ENCODE peak calls at places on chromosomes 16 and 17, in eight cellular contexts. One of them, this sample, is unnamed. For H3K4me1, the result is how much of the 10 kb centered on the place peaks cover.

GRCh38 chr17:73476890-73477350 is 165.1 kb upstream of the CDC42EP4 start:
- DNase-seq in ovary: no peak
- DNase-seq in Panc1: no peak
- DNase-seq in suprapubic skin: no peak
- DNase-seq in GM23248: no peak
- DNase-seq in K562: no peak
- DNase-seq in SK-N-SH: no peak
- DNase-seq in upper lobe of left lung: no peak
- DNase-seq in this sample: no peak

GRCh38 chr17:50210249-50211225 is 9.1 kb upstream of the COL1A1 start:
- DNase-seq in K562: peak
- DNase-seq in Panc1: no peak
- DNase-seq in suprapubic skin: peak
- DNase-seq in GM23248: peak
- DNase-seq in SK-N-SH: peak
- DNase-seq in upper lobe of left lung: peak
- DNase-seq in ovary: peak
- DNase-seq in this sample: peak

GRCh38 chr16:85312642-85313540 is 200.6 kb upstream of the CIBAR2 start:
- DNase-seq in SK-N-SH: no peak
- DNase-seq in K562: no peak
- DNase-seq in suprapubic skin: no peak
- DNase-seq in upper lobe of left lung: no peak
- DNase-seq in Panc1: no peak
- DNase-seq in ovary: no peak
- DNase-seq in GM23248: peak
- DNase-seq in this sample: no peak

GRCh38 chr16:83940630-83941378 is 12.2 kb upstream of the OSGIN1 start:
- DNase-seq in ovary: no peak
- DNase-seq in K562: no peak
- DNase-seq in upper lobe of left lung: no peak
- DNase-seq in Panc1: no peak
- DNase-seq in suprapubic skin: no peak
- DNase-seq in SK-N-SH: no peak
- DNase-seq in GM23248: no peak
- DNase-seq in this sample: no peak

GRCh38 chr17:75404223-75404738 is 1.2 kb downstream of the GRB2 start:
- DNase-seq in K562: peak
- DNase-seq in ovary: peak
- DNase-seq in upper lobe of left lung: no peak
- DNase-seq in GM23248: peak
- DNase-seq in SK-N-SH: peak
- DNase-seq in Panc1: peak
- DNase-seq in suprapubic skin: peak
- DNase-seq in this sample: no peak

GRCh38 chr17:73017653-73018052 is 74.8 kb downstream of the SLC39A11 start:
- DNase-seq in K562: no peak
- DNase-seq in Panc1: no peak
- DNase-seq in SK-N-SH: no peak
- DNase-seq in GM23248: peak
- DNase-seq in upper lobe of left lung: no peak
- DNase-seq in ovary: no peak
- DNase-seq in suprapubic skin: no peak
- DNase-seq in this sample: no peak

GRCh38 chr16:1911467-1912214 is 6.6 kb downstream of the HS3ST6 start:
- DNase-seq in upper lobe of left lung: peak
- DNase-seq in K562: no peak
- DNase-seq in Panc1: no peak
- DNase-seq in SK-N-SH: no peak
- DNase-seq in suprapubic skin: no peak
- DNase-seq in ovary: no peak
- DNase-seq in GM23248: no peak
- DNase-seq in this sample: no peak

GRCh38 chr17:74888440-74888839 is 5.0 kb downstream of the FADS6 start:
- DNase-seq in upper lobe of left lung: no peak
- DNase-seq in Panc1: no peak
- DNase-seq in ovary: no peak
- DNase-seq in GM23248: no peak
- DNase-seq in suprapubic skin: no peak
- DNase-seq in K562: no peak
- DNase-seq in SK-N-SH: no peak
- DNase-seq in this sample: no peak

GRCh38 chr16:87057291-87057881 is 259.8 kb downstream of the C16orf95 start:
- DNase-seq in SK-N-SH: peak
- DNase-seq in Panc1: no peak
- DNase-seq in suprapubic skin: no peak
- DNase-seq in K562: peak
- DNase-seq in ovary: no peak
- DNase-seq in upper lobe of left lung: no peak
- DNase-seq in GM23248: peak
- DNase-seq in this sample: no peak

GRCh38 chr17:75691371-75692290 is 24.5 kb downstream of the SAP30BP start:
- DNase-seq in K562: no peak
- DNase-seq in GM23248: peak
- DNase-seq in SK-N-SH: no peak
- DNase-seq in ovary: no peak
- DNase-seq in Panc1: no peak
- DNase-seq in upper lobe of left lung: no peak
- DNase-seq in suprapubic skin: no peak
- DNase-seq in this sample: no peak

GRCh38 chr17:1271020-1271423 is 778 bp downstream of the BHLHA9 start:
- DNase-seq in SK-N-SH: no peak
- DNase-seq in ovary: no peak
- DNase-seq in Panc1: no peak
- DNase-seq in GM23248: no peak
- DNase-seq in upper lobe of left lung: no peak
- DNase-seq in K562: no peak
- DNase-seq in suprapubic skin: no peak
- DNase-seq in this sample: no peak

GRCh38 chr16:9348912-9349311 is 257.5 kb downstream of the HAPSTR1 start:
- DNase-seq in suprapubic skin: no peak
- DNase-seq in SK-N-SH: no peak
- DNase-seq in Panc1: no peak
- DNase-seq in K562: no peak
- DNase-seq in upper lobe of left lung: no peak
- DNase-seq in ovary: no peak
- DNase-seq in GM23248: no peak
- DNase-seq in this sample: no peak

GRCh38 chr17:1087381-1088241 is 90.7 kb downstream of the TIMM22 start:
- DNase-seq in K562: peak
- DNase-seq in suprapubic skin: peak
- DNase-seq in SK-N-SH: peak
- DNase-seq in GM23248: peak
- DNase-seq in Panc1: no peak
- DNase-seq in upper lobe of left lung: peak
- DNase-seq in ovary: no peak
- DNase-seq in this sample: no peak

GRCh38 chr16:75319513-75320401 is 68.3 kb upstream of the BCAR1 start:
- DNase-seq in suprapubic skin: no peak
- DNase-seq in upper lobe of left lung: no peak
- DNase-seq in GM23248: peak
- DNase-seq in SK-N-SH: no peak
- DNase-seq in ovary: no peak
- DNase-seq in K562: no peak
- DNase-seq in Panc1: no peak
- DNase-seq in this sample: no peak

GRCh38 chr17:67528751-67529436 is 151.8 kb downstream of the PITPNC1 start:
- DNase-seq in upper lobe of left lung: peak
- DNase-seq in suprapubic skin: peak
- DNase-seq in ovary: peak
- DNase-seq in SK-N-SH: peak
- DNase-seq in K562: no peak
- DNase-seq in GM23248: peak
- DNase-seq in Panc1: peak
- DNase-seq in this sample: peak

GRCh38 chr17:74393323-74393942 is 26.1 kb downstream of the GPR142 start:
- DNase-seq in SK-N-SH: no peak
- DNase-seq in upper lobe of left lung: no peak
- DNase-seq in Panc1: no peak
- DNase-seq in GM23248: peak
- DNase-seq in ovary: no peak
- DNase-seq in suprapubic skin: no peak
- DNase-seq in K562: no peak
- DNase-seq in this sample: no peak

GRCh38 chr17:7019839-7020519 is 2.9 kb upstream of the BCL6B start:
- DNase-seq in suprapubic skin: no peak
- DNase-seq in K562: no peak
- DNase-seq in SK-N-SH: peak
- DNase-seq in Panc1: no peak
- DNase-seq in ovary: peak
- DNase-seq in upper lobe of left lung: peak
- DNase-seq in GM23248: peak
- DNase-seq in this sample: no peak
- H3K4me3 ChIP-seq in suprapubic skin: peak
- H3K4me3 ChIP-seq in K562: peak
- H3K4me3 ChIP-seq in SK-N-SH: peak
- H3K4me3 ChIP-seq in Panc1: peak
- H3K4me3 ChIP-seq in ovary: peak
- H3K4me3 ChIP-seq in upper lobe of left lung: peak
- H3K4me3 ChIP-seq in GM23248: peak
- H3K4me3 ChIP-seq in this sample: peak

GRCh38 chr16:5004311-5004710 is 29.4 kb downstream of the NAGPA start:
- DNase-seq in upper lobe of left lung: no peak
- DNase-seq in GM23248: no peak
- DNase-seq in Panc1: no peak
- DNase-seq in ovary: no peak
- DNase-seq in suprapubic skin: no peak
- DNase-seq in K562: no peak
- DNase-seq in SK-N-SH: no peak
- DNase-seq in this sample: no peak

GRCh38 chr16:5005916-5006315 is 27.8 kb downstream of the NAGPA start:
- DNase-seq in K562: no peak
- DNase-seq in suprapubic skin: no peak
- DNase-seq in ovary: no peak
- DNase-seq in Panc1: no peak
- DNase-seq in SK-N-SH: no peak
- DNase-seq in GM23248: no peak
- DNase-seq in upper lobe of left lung: no peak
- DNase-seq in this sample: no peak

GRCh38 chr16:5007256-5007655 is 26.5 kb downstream of the NAGPA start:
- DNase-seq in suprapubic skin: no peak
- DNase-seq in Panc1: no peak
- DNase-seq in ovary: no peak
- DNase-seq in GM23248: no peak
- DNase-seq in K562: no peak
- DNase-seq in upper lobe of left lung: no peak
- DNase-seq in SK-N-SH: no peak
- DNase-seq in this sample: no peak

GRCh38 chr16:5008311-5008731 is 25.4 kb downstream of the NAGPA start:
- DNase-seq in SK-N-SH: no peak
- DNase-seq in ovary: no peak
- DNase-seq in upper lobe of left lung: no peak
- DNase-seq in K562: no peak
- DNase-seq in Panc1: no peak
- DNase-seq in suprapubic skin: no peak
- DNase-seq in GM23248: no peak
- DNase-seq in this sample: no peak

GRCh38 chr16:5006348-5007193 is 27.2 kb downstream of the NAGPA start:
- DNase-seq in Panc1: no peak
- DNase-seq in ovary: no peak
- DNase-seq in K562: no peak
- DNase-seq in suprapubic skin: no peak
- DNase-seq in SK-N-SH: no peak
- DNase-seq in upper lobe of left lung: no peak
- DNase-seq in GM23248: no peak
- DNase-seq in this sample: no peak
- H3K27ac ChIP-seq in Panc1: no peak
- H3K27ac ChIP-seq in ovary: no peak
- H3K27ac ChIP-seq in K562: no peak
- H3K27ac ChIP-seq in suprapubic skin: no peak
- H3K27ac ChIP-seq in SK-N-SH: no peak
- H3K27ac ChIP-seq in upper lobe of left lung: no peak
- H3K27ac ChIP-seq in GM23248: no peak
- H3K27ac ChIP-seq in this sample: no peak

DNA sequence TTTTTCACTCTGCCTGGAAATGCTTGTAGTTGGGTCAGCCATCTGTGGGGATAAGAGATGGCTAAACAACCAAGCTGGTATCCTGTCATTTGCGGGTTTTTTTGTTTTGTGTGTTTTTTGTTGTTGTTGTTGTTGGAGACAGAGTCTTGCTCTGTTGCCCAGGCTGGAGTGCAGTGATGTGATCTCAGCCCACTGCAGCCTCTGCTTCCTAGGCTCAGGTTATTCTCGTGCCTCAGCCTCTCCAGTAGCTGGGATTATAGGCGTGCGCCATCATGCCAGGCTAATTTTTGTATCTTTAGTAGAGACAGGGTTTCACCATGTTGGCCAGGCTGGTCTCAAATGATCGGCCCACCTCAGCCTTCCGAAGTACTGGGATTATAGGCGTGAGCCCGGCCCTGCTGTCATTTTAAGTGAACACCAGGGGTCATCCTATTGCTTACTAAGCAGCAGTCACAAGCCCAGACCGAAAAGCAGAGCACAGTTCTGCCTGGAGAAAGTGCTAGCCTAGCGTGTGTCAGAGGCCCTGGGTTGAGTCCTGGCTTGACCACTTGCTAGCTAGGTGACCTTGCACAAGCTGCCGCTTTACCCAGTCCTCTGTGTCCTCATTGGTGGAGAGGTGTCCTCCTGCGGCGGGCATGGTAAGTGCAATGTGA is 4.6 kb downstream of the SMCR8 start:
- DNase-seq in SK-N-SH: peak
- DNase-seq in upper lobe of left lung: no peak
- DNase-seq in Panc1: no peak
- DNase-seq in K562: no peak
- DNase-seq in ovary: peak
- DNase-seq in suprapubic skin: no peak
- DNase-seq in GM23248: peak
- DNase-seq in this sample: no peak
- H3K4me1 ChIP-seq in SK-N-SH: under half
- H3K4me1 ChIP-seq in upper lobe of left lung: half or more
- H3K4me1 ChIP-seq in Panc1: under half
- H3K4me1 ChIP-seq in K562: under half
- H3K4me1 ChIP-seq in ovary: under half
- H3K4me1 ChIP-seq in suprapubic skin: half or more
- H3K4me1 ChIP-seq in GM23248: under half
- H3K4me1 ChIP-seq in this sample: under half

GRCh38 chr16:70738083-70738977 is 52.5 kb upstream of the MTSS2 start:
- DNase-seq in ovary: no peak
- DNase-seq in K562: peak
- DNase-seq in GM23248: peak
- DNase-seq in suprapubic skin: no peak
- DNase-seq in upper lobe of left lung: no peak
- DNase-seq in SK-N-SH: peak
- DNase-seq in Panc1: no peak
- DNase-seq in this sample: no peak

GRCh38 chr16:70735141-70735979 is 49.5 kb upstream of the MTSS2 start:
- DNase-seq in upper lobe of left lung: no peak
- DNase-seq in GM23248: peak
- DNase-seq in ovary: no peak
- DNase-seq in K562: no peak
- DNase-seq in suprapubic skin: no peak
- DNase-seq in SK-N-SH: no peak
- DNase-seq in Panc1: no peak
- DNase-seq in this sample: no peak

GRCh38 chr16:70734522-70734921 is 48.7 kb upstream of the MTSS2 start:
- DNase-seq in Panc1: no peak
- DNase-seq in K562: no peak
- DNase-seq in suprapubic skin: no peak
- DNase-seq in SK-N-SH: no peak
- DNase-seq in upper lobe of left lung: no peak
- DNase-seq in GM23248: no peak
- DNase-seq in ovary: no peak
- DNase-seq in this sample: no peak

GRCh38 chr16:70737377-70738082 is 51.7 kb upstream of the MTSS2 start:
- DNase-seq in GM23248: peak
- DNase-seq in ovary: peak
- DNase-seq in K562: no peak
- DNase-seq in upper lobe of left lung: peak
- DNase-seq in SK-N-SH: peak
- DNase-seq in Panc1: no peak
- DNase-seq in suprapubic skin: peak
- DNase-seq in this sample: no peak

GRCh38 chr16:70736454-70737376 is 50.9 kb upstream of the MTSS2 start:
- DNase-seq in Panc1: no peak
- DNase-seq in upper lobe of left lung: no peak
- DNase-seq in K562: no peak
- DNase-seq in SK-N-SH: no peak
- DNase-seq in suprapubic skin: no peak
- DNase-seq in GM23248: peak
- DNase-seq in ovary: no peak
- DNase-seq in this sample: no peak
- H3K4me3 ChIP-seq in Panc1: no peak
- H3K4me3 ChIP-seq in upper lobe of left lung: no peak
- H3K4me3 ChIP-seq in K562: no peak
- H3K4me3 ChIP-seq in SK-N-SH: no peak
- H3K4me3 ChIP-seq in suprapubic skin: no peak
- H3K4me3 ChIP-seq in GM23248: no peak
- H3K4me3 ChIP-seq in ovary: no peak
- H3K4me3 ChIP-seq in this sample: no peak

This sample was measured in RWPE2.